ENCODE peak calls at places on chromosome 6, in eight cellular contexts. J is AG09309, Z is tibial artery, O is ovary, A is IMR-90, Q is HAP-1, B is dorsolateral prefrontal cortex, F is epithelial cell of esophagus. N is an unnamed sample.

GRCh38 chr6:121794630-121795029 is 359.2 kb downstream of the GJA1 start:
- DNase-seq in B (no peak), A (peak), Z (no peak), J (peak), Q (no peak), O (no peak), F (peak), N (peak)

GRCh38 chr6:73028124-73028766 is 197.1 kb downstream of the KHDC1L start:
- DNase-seq in O (no peak), B (no peak), J (no peak), Z (no peak), A (no peak), F (no peak), Q (no peak), N (no peak)

GRCh38 chr6:78308025-78308424 is 559.3 kb upstream of the IRAK1BP1 start:
- DNase-seq in Z (no peak), Q (no peak), A (no peak), J (no peak), O (no peak), B (no peak), F (peak), N (no peak)

GRCh38 chr6:146984251-146984924 is 219.8 kb upstream of the STXBP5 start:
- DNase-seq in Z (no peak), B (no peak), A (peak), Q (no peak), O (no peak), F (no peak), J (no peak), N (peak)

GRCh38 chr6:11654876-11655275 is 117.3 kb downstream of the TMEM170B start:
- DNase-seq in Q (no peak), A (peak), Z (no peak), O (no peak), F (no peak), J (no peak), B (no peak), N (peak)

GRCh38 chr6:9621276-9621675 is 793.6 kb downstream of the TFAP2A start:
- DNase-seq in Q (no peak), O (no peak), A (peak), F (peak), Z (no peak), B (no peak), J (peak), N (no peak)

GRCh38 chr6:169252805-169253189 is 849 bp downstream of the THBS2 start:
- DNase-seq in A (no peak), O (peak), F (no peak), Q (peak), Z (peak), B (peak), J (no peak), N (peak)

GRCh38 chr6:18656506-18656905 is 269.4 kb downstream of the RNF144B start:
- DNase-seq in Q (no peak), B (no peak), J (no peak), O (no peak), Z (no peak), A (no peak), F (no peak), N (no peak)

GRCh38 chr6:63560806-63561672 is 11.2 kb upstream of the LOC128125822 start:
- DNase-seq in O (no peak), J (no peak), Z (no peak), B (no peak), Q (no peak), F (peak), A (peak), N (peak)

GRCh38 chr6:166599158-166599557 is 12.7 kb upstream of the RAMACL start:
- DNase-seq in Z (no peak), J (no peak), F (no peak), B (no peak), A (no peak), Q (no peak), O (no peak), N (no peak)

GRCh38 chr6:157715766-157716171 is 107.3 kb upstream of the SNX9 start:
- DNase-seq in A (peak), J (peak), Q (no peak), O (peak), F (peak), B (no peak), Z (peak), N (peak)

GRCh38 chr6:42136508-42137191 is 5.8 kb downstream of the C6orf132 start:
- DNase-seq in Z (no peak), B (no peak), A (peak), Q (peak), F (peak), O (no peak), J (no peak), N (peak)

GRCh38 chr6:82088978-82089855 is 158.3 kb downstream of the IBTK start:
- DNase-seq in J (no peak), Z (no peak), B (no peak), A (peak), O (no peak), F (peak), Q (no peak), N (no peak)

GRCh38 chr6:118618676-118619377 is 32.6 kb downstream of the CEP85L start:
- DNase-seq in Q (peak), Z (peak), F (peak), O (peak), A (peak), J (no peak), B (peak), N (peak)

GRCh38 chr6:17863971-17864754 is 123.3 kb downstream of the KIF13A start:
- DNase-seq in Z (peak), O (no peak), J (no peak), F (peak), A (peak), Q (no peak), B (peak), N (peak)

GRCh38 chr6:38651121-38651784 is 11.5 kb upstream of the BTBD9 start:
- DNase-seq in Z (no peak), J (no peak), B (no peak), Q (no peak), F (no peak), O (no peak), A (peak), N (no peak)

GRCh38 chr6:110180228-110181008 is at the start of gene CDC40:
- DNase-seq in O (peak), A (no peak), B (peak), F (no peak), J (no peak), Z (peak), Q (no peak), N (no peak)

GRCh38 chr6:164097056-164097455 is 682.5 kb downstream of the QKI start:
- DNase-seq in F (no peak), O (no peak), J (no peak), B (no peak), Q (no peak), A (no peak), Z (no peak), N (no peak)

GRCh38 chr6:161894436-161894835 is 620.6 kb upstream of the AGPAT4 start:
- DNase-seq in B (no peak), Q (no peak), A (no peak), F (no peak), J (no peak), Z (no peak), O (no peak), N (no peak)

GRCh38 chr6:136284909-136285308 is 4.7 kb downstream of the BCLAF1 start:
- DNase-seq in B (no peak), O (no peak), F (peak), Z (no peak), A (peak), Q (no peak), J (no peak), N (peak)

GRCh38 chr6:111011360-111012142 is 29.7 kb downstream of the RPF2 start:
- DNase-seq in F (peak), O (no peak), Z (no peak), J (no peak), B (no peak), Q (peak), A (peak), N (peak)

GRCh38 chr6:6984585-6985366 is 123.0 kb upstream of the RREB1 start:
- DNase-seq in A (no peak), O (no peak), J (no peak), Q (no peak), F (no peak), B (no peak), Z (no peak), N (no peak)

GRCh38 chr6:2376429-2377355 is 131.3 kb upstream of the GMDS start:
- DNase-seq in Q (no peak), Z (peak), F (no peak), O (no peak), A (peak), J (peak), B (no peak), N (no peak)
- H3K4me3 ChIP-seq in Q (no peak), Z (peak), F (no peak), O (no peak), A (no peak), J (no peak), B (no peak), N (no peak)

GRCh38 chr6:44076366-44077200 is 50.7 kb downstream of the MRPL14 start:
- DNase-seq in B (peak), F (no peak), Q (no peak), O (peak), A (no peak), J (no peak), Z (peak), N (peak)
- H3K4me3 ChIP-seq in B (no peak), F (no peak), Q (no peak), O (no peak), A (no peak), J (no peak), Z (peak), N (no peak)

DNA sequence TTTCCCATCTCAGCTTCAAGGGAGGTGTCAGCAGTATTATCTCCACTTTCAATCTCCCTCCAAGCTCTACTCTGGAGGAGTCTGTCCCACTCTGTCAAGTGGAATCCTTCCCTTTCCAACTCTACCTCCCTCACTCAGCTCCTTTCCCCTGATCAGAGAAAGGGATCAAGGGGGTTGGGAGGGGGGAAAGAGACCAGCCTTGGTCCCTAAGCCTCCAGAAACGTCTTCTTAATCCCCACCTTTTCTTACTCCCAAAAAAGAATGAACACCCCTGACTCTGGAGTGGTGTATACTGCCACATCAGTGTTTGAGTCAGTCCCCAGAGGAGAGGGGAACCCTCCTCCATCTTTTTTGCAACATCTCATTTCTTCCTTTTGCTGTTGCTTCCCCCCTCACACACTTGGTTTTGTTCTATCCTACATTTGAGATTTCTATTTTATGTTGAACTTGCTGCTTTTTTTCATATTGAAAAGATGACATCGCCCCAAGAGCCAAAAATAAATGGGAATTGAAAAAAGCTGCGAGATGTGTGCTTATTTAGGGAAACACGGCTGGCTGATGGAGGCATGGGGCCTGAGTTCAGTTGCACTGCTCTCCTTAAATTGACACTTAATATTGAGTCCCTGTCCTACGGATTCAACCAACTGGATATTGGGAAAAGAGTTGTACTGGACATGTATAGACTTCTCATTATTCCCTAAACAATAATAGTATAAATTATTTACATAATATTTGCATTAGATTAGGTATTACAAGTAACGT is 4.9 kb downstream of the TUBB start:
- DNase-seq in J (no peak), Z (no peak), O (no peak), B (no peak), Q (no peak), F (no peak), A (peak), N (no peak)
- H3K4me3 ChIP-seq in J (no peak), Z (no peak), O (no peak), B (no peak), Q (no peak), F (no peak), A (no peak), N (no peak)

DNA sequence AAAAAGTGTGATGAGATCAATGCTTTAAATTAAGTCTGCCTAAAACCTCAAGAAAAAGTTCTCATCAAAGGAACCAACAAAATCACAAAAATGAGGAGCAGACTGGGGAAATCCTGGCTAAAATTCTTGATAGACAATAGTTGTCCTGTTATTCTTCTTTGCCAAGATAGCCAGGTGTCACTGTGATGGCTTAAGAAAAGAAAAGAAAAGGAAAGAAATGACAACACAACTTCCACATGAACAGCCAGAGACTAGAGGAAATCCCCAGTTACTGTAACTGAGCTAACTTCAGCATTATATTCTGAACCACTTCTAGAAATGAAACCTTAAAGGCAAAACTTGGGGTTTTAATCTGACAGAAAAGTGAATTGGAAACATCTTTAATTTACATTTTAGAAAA is 129.6 kb downstream of the CD24 start:
- DNase-seq in F (no peak), B (no peak), J (no peak), O (no peak), Q (no peak), Z (no peak), A (no peak), N (no peak)
- H3K4me3 ChIP-seq in F (no peak), B (no peak), J (no peak), O (no peak), Q (no peak), Z (no peak), A (no peak), N (no peak)

GRCh38 chr6:140083375-140083774 is 708.9 kb upstream of the CITED2 start:
- DNase-seq in B (no peak), A (no peak), F (peak), Q (no peak), Z (no peak), J (no peak), O (no peak), N (no peak)
- H3K4me3 ChIP-seq in B (no peak), A (no peak), F (no peak), Q (no peak), Z (no peak), J (no peak), O (no peak), N (no peak)

GRCh38 chr6:16334671-16335070 is 96.3 kb downstream of the GMPR start:
- DNase-seq in Q (no peak), A (peak), B (peak), J (no peak), Z (peak), O (peak), F (peak), N (peak)

GRCh38 chr6:16335176-16335575 is 96.8 kb downstream of the GMPR start:
- DNase-seq in A (no peak), B (peak), Q (no peak), Z (no peak), J (no peak), O (no peak), F (no peak), N (no peak)

GRCh38 chr6:16333580-16333979 is 95.2 kb downstream of the GMPR start:
- DNase-seq in J (no peak), Q (no peak), Z (no peak), B (no peak), A (peak), O (no peak), F (peak), N (peak)

GRCh38 chr6:16331328-16332174 is 93.2 kb downstream of the GMPR start:
- DNase-seq in B (peak), Z (peak), J (no peak), A (peak), O (peak), F (peak), Q (peak), N (peak)

DNA sequence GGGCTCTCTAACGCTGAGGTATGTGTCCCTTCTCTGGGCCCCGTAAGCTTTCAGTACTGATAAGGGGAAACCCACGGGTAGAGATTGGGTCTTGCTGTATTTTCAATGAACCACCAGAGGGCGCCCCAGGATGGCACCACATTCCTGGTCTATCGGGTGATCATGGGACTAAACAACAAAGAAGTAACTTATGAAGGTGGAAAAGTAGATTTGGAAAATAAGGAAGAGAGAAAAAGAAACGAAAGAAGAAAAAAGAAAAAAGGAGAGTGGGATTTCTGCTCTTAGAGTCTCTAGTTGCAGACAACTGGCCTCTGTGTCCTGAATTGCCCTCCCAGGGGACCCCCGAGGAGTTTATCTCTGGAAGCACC is 93.8 kb downstream of the GMPR start:
- DNase-seq in Q (peak), B (peak), Z (peak), A (peak), O (peak), F (peak), J (no peak), N (peak)
- H3K4me3 ChIP-seq in Q (no peak), B (peak), Z (no peak), A (no peak), O (no peak), F (no peak), J (no peak), N (no peak)

N was measured in fibroblast of pulmonary artery.